ENCODE peak calls at places on chromosome 18, in nine cellular contexts. R, F, L, K, A, X, N, D and T are unnamed samples.

GRCh38 chr18:35142270-35142605 is 98.6 kb upstream of the ZNF397 start:
- DNase-seq in R (peak), F (no peak), L (no peak), K (no peak), A (no peak), X (no peak), N (no peak), D (no peak), T (no peak)

GRCh38 chr18:32840962-32841361 is 68.1 kb upstream of the KLHL14 start:
- DNase-seq in R (no peak), F (no peak), L (no peak), K (no peak), A (no peak), X (no peak), N (no peak), D (no peak), T (no peak)

GRCh38 chr18:46622999-46623398 is 34.0 kb downstream of the LOXHD1 start:
- DNase-seq in R (peak), F (no peak), L (no peak), K (no peak), A (no peak), X (no peak), N (no peak), D (no peak), T (peak)

GRCh38 chr18:23887035-23887434 is 127.5 kb upstream of the TTC39C start:
- DNase-seq in R (no peak), F (no peak), L (no peak), K (no peak), A (no peak), X (no peak), N (no peak), D (no peak), T (no peak)

GRCh38 chr18:9766076-9766481 is 58.0 kb downstream of the RAB31 start:
- DNase-seq in R (no peak), F (no peak), L (no peak), K (no peak), A (no peak), X (no peak), N (no peak), D (no peak), T (no peak)

GRCh38 chr18:45617284-45617683 is 2.0 kb downstream of the SLC14A2 start:
- DNase-seq in R (peak), F (peak), L (no peak), K (peak), A (peak), X (peak), N (no peak), D (peak), T (no peak)

GRCh38 chr18:57901819-57902600 is 98.9 kb upstream of the ATP8B1 start:
- DNase-seq in R (no peak), F (peak), L (no peak), K (no peak), A (no peak), X (no peak), N (no peak), D (no peak), T (no peak)

GRCh38 chr18:75088622-75089211 is 120.2 kb downstream of the PTGR3 start:
- DNase-seq in R (no peak), F (no peak), L (no peak), K (no peak), A (no peak), X (peak), N (no peak), D (no peak), T (no peak)

GRCh38 chr18:79496978-79497637 is 101.4 kb downstream of the NFATC1 start:
- DNase-seq in R (no peak), F (no peak), L (no peak), K (no peak), A (no peak), X (peak), N (no peak), D (no peak), T (no peak)

GRCh38 chr18:42137671-42138375 is 182.8 kb downstream of the PIK3C3 start:
- DNase-seq in R (no peak), F (no peak), L (no peak), K (no peak), A (no peak), X (no peak), N (no peak), D (no peak), T (no peak)

GRCh38 chr18:58581265-58581664 is 47.6 kb downstream of the ALPK2 start:
- DNase-seq in R (peak), F (peak), L (no peak), K (peak), A (peak), X (no peak), N (no peak), D (peak), T (no peak)

GRCh38 chr18:6261938-6262337 is 152.8 kb downstream of the L3MBTL4 start:
- DNase-seq in R (no peak), F (no peak), L (no peak), K (no peak), A (no peak), X (no peak), N (no peak), D (no peak), T (no peak)

GRCh38 chr18:50311573-50312106 is 24.1 kb upstream of the CXXC1 start:
- DNase-seq in R (peak), F (no peak), L (no peak), K (no peak), A (no peak), X (no peak), N (no peak), D (no peak), T (no peak)

GRCh38 chr18:78561757-78562445 is 417.7 kb upstream of the SALL3 start:
- DNase-seq in R (no peak), F (no peak), L (no peak), K (no peak), A (no peak), X (no peak), N (peak), D (no peak), T (no peak)

GRCh38 chr18:46607926-46608325 is 49.1 kb downstream of the LOXHD1 start:
- DNase-seq in R (no peak), F (no peak), L (no peak), K (no peak), A (no peak), X (no peak), N (no peak), D (no peak), T (no peak)

GRCh38 chr18:36247036-36247435 is 50.5 kb upstream of the FHOD3 start:
- DNase-seq in R (no peak), F (no peak), L (no peak), K (no peak), A (no peak), X (no peak), N (no peak), D (no peak), T (no peak)